ENCODE peak calls at places on chromosomes 12 and 14, in five cellular contexts. U is CD4-positive, CD25-positive, alpha-beta regulatory T cell; C is A549; X is activated CD8-positive, alpha-beta memory T cell treated with anti-CD3 and anti-CD28 coated beads for 48 hours; S is C1 segment of cervical spinal cord. Q is an unnamed sample.

GRCh38 chr12:100473716-100474150 is at the start of gene NR1H4:
- DNase-seq in U (no peak), C (peak; percentile 18), X (no peak), S (no peak), Q (no peak)

GRCh38 chr12:55718020-55718419 is 2.2 kb upstream of the RDH5 start:
- DNase-seq in U (no peak), C (no peak), X (no peak), S (no peak), Q (no peak)

GRCh38 chr14:63308723-63309317 is 9.9 kb downstream of the GPHB5 start:
- DNase-seq in U (peak; percentile 24), C (no peak), X (no peak), S (no peak), Q (no peak)

GRCh38 chr14:54462048-54462447 is 20.9 kb upstream of the CNIH1 start:
- DNase-seq in U (no peak), C (no peak), X (no peak), S (no peak), Q (no peak)

GRCh38 chr14:69632154-69632553 is 20.8 kb downstream of the SUSD6 start:
- DNase-seq in U (no peak), C (no peak), X (no peak), S (no peak), Q (no peak)

GRCh38 chr14:84657866-84658385 is 872.0 kb upstream of the FLRT2 start:
- DNase-seq in U (no peak), C (no peak), X (no peak), S (no peak), Q (no peak)

GRCh38 chr12:56565510-56566101 is 44.0 kb downstream of the RBMS2 start:
- DNase-seq in U (peak; percentile 49), C (peak; percentile 22), X (no peak), S (no peak), Q (peak; percentile 52)

GRCh38 chr12:50786498-50787231 is 22.8 kb downstream of the ATF1 start:
- DNase-seq in U (no peak), C (peak; percentile 84), X (no peak), S (no peak), Q (peak; percentile 68)

GRCh38 chr12:62817556-62818271 is 117.2 kb downstream of the PPM1H start:
- DNase-seq in U (no peak), C (no peak), X (no peak), S (no peak), Q (no peak)

GRCh38 chr12:87922721-87923120 is 106.5 kb downstream of the C12orf50 start:
- DNase-seq in U (no peak), C (no peak), X (no peak), S (no peak), Q (no peak)

GRCh38 chr14:71554323-71554722 is 377.9 kb upstream of the RGS6 start:
- DNase-seq in U (peak; percentile 39), C (no peak), X (no peak), S (no peak), Q (no peak)

GRCh38 chr12:76374395-76375020 is 26.3 kb upstream of the BBS10 start:
- DNase-seq in U (no peak), C (no peak), X (no peak), S (no peak), Q (no peak)

GRCh38 chr12:617304-617915 is 45.8 kb downstream of the NINJ2 start:
- DNase-seq in U (no peak), C (no peak), X (no peak), S (no peak), Q (no peak)

GRCh38 chr12:109064143-109064542 is 11.8 kb downstream of the USP30 start:
- DNase-seq in U (no peak), C (no peak), X (no peak), S (no peak), Q (no peak)

GRCh38 chr12:53224268-53224896 is 7.6 kb downstream of the RARG start:
- DNase-seq in U (no peak), C (peak; percentile 44), X (no peak), S (no peak), Q (no peak)

GRCh38 chr12:78002878-78003277 is 172.2 kb downstream of the NAV3 start:
- DNase-seq in U (no peak), C (no peak), X (no peak), S (no peak), Q (no peak)

GRCh38 chr12:2759733-2760132 is 35.0 kb upstream of the FKBP4 start:
- DNase-seq in U (no peak), C (no peak), X (no peak), S (no peak), Q (no peak)

GRCh38 chr14:70416717-70417349 is at the start of gene SYNJ2BP:
- DNase-seq in U (peak; percentile 75), C (peak; percentile 91), X (peak; percentile 3), S (peak; percentile 46), Q (peak; percentile 34)

GRCh38 chr14:91328313-91329050 is 84.0 kb upstream of the GPR68 start:
- DNase-seq in U (no peak), C (no peak), X (no peak), S (no peak), Q (no peak)

GRCh38 chr14:101201535-101202125 is 298.1 kb upstream of the RTL1 start:
- DNase-seq in U (no peak), C (no peak), X (no peak), S (no peak), Q (no peak)

GRCh38 chr14:105577339-105577861 is 51.0 kb downstream of the TMEM121 start:
- DNase-seq in U (peak; percentile 41), C (no peak), X (no peak), S (no peak), Q (no peak)

GRCh38 chr14:67622675-67623074 is 3.0 kb downstream of the ARG2 start:
- DNase-seq in U (peak; percentile 54), C (no peak), X (no peak), S (peak; percentile 10), Q (peak; percentile 30)

GRCh38 chr12:70556179-70556869 is 80.9 kb downstream of the PTPRB start:
- DNase-seq in U (no peak), C (no peak), X (no peak), S (no peak), Q (no peak)

GRCh38 chr14:35044939-35045797 is 904 bp upstream of the FAM177A1 start:
- DNase-seq in U (peak; percentile 12), C (no peak), X (no peak), S (no peak), Q (no peak)

GRCh38 chr12:121804417-121805111 is 755 bp downstream of the SETD1B start:
- DNase-seq in U (peak; percentile 72), C (no peak), X (no peak), S (no peak), Q (no peak)

GRCh38 chr12:75553865-75554555 is 42.6 kb upstream of the KRR1 start:
- DNase-seq in U (no peak), C (no peak), X (no peak), S (no peak), Q (no peak)

GRCh38 chr14:92135269-92135668 is 13.5 kb downstream of the CPSF2 start:
- DNase-seq in U (peak; percentile 44), C (peak; percentile 11), X (no peak), S (no peak), Q (peak; percentile 59)

GRCh38 chr12:69566603-69567002 is 18.7 kb upstream of the CCT2 start:
- DNase-seq in U (no peak), C (no peak), X (no peak), S (no peak), Q (no peak)

GRCh38 chr12:34402228-34402898 is 380.1 kb downstream of the ALG10 start:
- DNase-seq in U (no peak), C (no peak), X (no peak), S (no peak), Q (no peak)

GRCh38 chr14:51093371-51094281 is 1.3 kb downstream of the TRIM9 start:
- DNase-seq in U (peak; percentile 61), C (peak; percentile 76), X (peak; percentile 20), S (peak; percentile 39), Q (no peak)

GRCh38 chr12:121697093-121697698 is 15.4 kb upstream of the TMEM120B start:
- DNase-seq in U (peak; percentile 73), C (peak; percentile 54), X (no peak), S (no peak), Q (peak; percentile 44)